ENCODE peak calls at places on chromosomes 3 and 15, in nine cellular contexts. One of them, this sample, is unnamed.

GRCh38 chr3:143226678-143227291 is 107.2 kb downstream of the CHST2 start:
- DNase-seq in ovary: no peak
- DNase-seq in sigmoid colon: no peak
- DNase-seq in HepG2: no peak
- DNase-seq in stomach: no peak
- DNase-seq in transverse colon: peak
- DNase-seq in upper lobe of left lung: no peak
- DNase-seq in GM12878: no peak
- DNase-seq in A549: no peak
- DNase-seq in this sample: no peak

GRCh38 chr15:24292837-24293236 is 382.7 kb upstream of the NPAP1 start:
- DNase-seq in stomach: no peak
- DNase-seq in transverse colon: no peak
- DNase-seq in HepG2: no peak
- DNase-seq in A549: no peak
- DNase-seq in upper lobe of left lung: no peak
- DNase-seq in sigmoid colon: no peak
- DNase-seq in GM12878: no peak
- DNase-seq in ovary: no peak
- DNase-seq in this sample: no peak

GRCh38 chr3:183967693-183968092 is 50.0 kb downstream of the ABCC5 start:
- DNase-seq in stomach: no peak
- DNase-seq in sigmoid colon: no peak
- DNase-seq in HepG2: no peak
- DNase-seq in transverse colon: no peak
- DNase-seq in upper lobe of left lung: no peak
- DNase-seq in A549: no peak
- DNase-seq in GM12878: no peak
- DNase-seq in ovary: no peak
- DNase-seq in this sample: no peak

GRCh38 chr15:40266828-40267304 is 16.0 kb downstream of the ANKRD63 start:
- DNase-seq in stomach: peak
- DNase-seq in sigmoid colon: peak
- DNase-seq in A549: peak
- DNase-seq in HepG2: peak
- DNase-seq in GM12878: no peak
- DNase-seq in upper lobe of left lung: peak
- DNase-seq in transverse colon: peak
- DNase-seq in ovary: peak
- DNase-seq in this sample: no peak

GRCh38 chr15:37824717-37825382 is 109.6 kb upstream of the TMCO5A start:
- DNase-seq in GM12878: no peak
- DNase-seq in ovary: no peak
- DNase-seq in sigmoid colon: no peak
- DNase-seq in HepG2: peak
- DNase-seq in A549: peak
- DNase-seq in transverse colon: no peak
- DNase-seq in upper lobe of left lung: no peak
- DNase-seq in stomach: no peak
- DNase-seq in this sample: no peak

GRCh38 chr3:149010966-149011365 is 19.6 kb downstream of the GYG1 start:
- DNase-seq in upper lobe of left lung: no peak
- DNase-seq in HepG2: no peak
- DNase-seq in A549: no peak
- DNase-seq in GM12878: no peak
- DNase-seq in stomach: no peak
- DNase-seq in sigmoid colon: no peak
- DNase-seq in transverse colon: no peak
- DNase-seq in ovary: no peak
- DNase-seq in this sample: no peak

GRCh38 chr3:52406231-52406661 is 38.7 kb downstream of the SEMA3G start:
- DNase-seq in upper lobe of left lung: no peak
- DNase-seq in transverse colon: peak
- DNase-seq in ovary: no peak
- DNase-seq in sigmoid colon: peak
- DNase-seq in stomach: peak
- DNase-seq in HepG2: no peak
- DNase-seq in GM12878: no peak
- DNase-seq in A549: no peak
- DNase-seq in this sample: peak

GRCh38 chr3:20141306-20141705 is 44.7 kb downstream of the SGO1 start:
- DNase-seq in ovary: no peak
- DNase-seq in upper lobe of left lung: no peak
- DNase-seq in A549: no peak
- DNase-seq in sigmoid colon: no peak
- DNase-seq in HepG2: no peak
- DNase-seq in GM12878: no peak
- DNase-seq in transverse colon: no peak
- DNase-seq in stomach: no peak
- DNase-seq in this sample: no peak

GRCh38 chr15:92907880-92908279 is 7.8 kb downstream of the CHD2 start:
- DNase-seq in transverse colon: no peak
- DNase-seq in A549: peak
- DNase-seq in GM12878: no peak
- DNase-seq in stomach: no peak
- DNase-seq in HepG2: no peak
- DNase-seq in sigmoid colon: peak
- DNase-seq in upper lobe of left lung: no peak
- DNase-seq in ovary: no peak
- DNase-seq in this sample: no peak

GRCh38 chr15:101028772-101029438 is 109.7 kb downstream of the LRRK1 start:
- DNase-seq in transverse colon: peak
- DNase-seq in stomach: peak
- DNase-seq in A549: no peak
- DNase-seq in HepG2: no peak
- DNase-seq in ovary: no peak
- DNase-seq in upper lobe of left lung: no peak
- DNase-seq in sigmoid colon: peak
- DNase-seq in GM12878: no peak
- DNase-seq in this sample: peak

GRCh38 chr3:53083949-53084309 is 38.1 kb upstream of the SFMBT1 start:
- DNase-seq in HepG2: no peak
- DNase-seq in sigmoid colon: no peak
- DNase-seq in A549: no peak
- DNase-seq in transverse colon: no peak
- DNase-seq in ovary: peak
- DNase-seq in upper lobe of left lung: no peak
- DNase-seq in stomach: no peak
- DNase-seq in GM12878: no peak
- DNase-seq in this sample: peak

GRCh38 chr3:15007681-15008141 is 57.4 kb downstream of the MRPS25 start:
- DNase-seq in A549: no peak
- DNase-seq in ovary: no peak
- DNase-seq in stomach: no peak
- DNase-seq in upper lobe of left lung: no peak
- DNase-seq in HepG2: no peak
- DNase-seq in GM12878: no peak
- DNase-seq in transverse colon: no peak
- DNase-seq in sigmoid colon: no peak
- DNase-seq in this sample: no peak

GRCh38 chr15:23039917-23040281 is 530 bp upstream of the TUBGCP5 start:
- DNase-seq in ovary: no peak
- DNase-seq in stomach: no peak
- DNase-seq in sigmoid colon: no peak
- DNase-seq in GM12878: no peak
- DNase-seq in HepG2: no peak
- DNase-seq in upper lobe of left lung: no peak
- DNase-seq in transverse colon: no peak
- DNase-seq in A549: no peak
- DNase-seq in this sample: no peak

GRCh38 chr3:66253790-66254620 is 33.2 kb downstream of the SLC25A26 start:
- DNase-seq in HepG2: peak
- DNase-seq in transverse colon: no peak
- DNase-seq in stomach: no peak
- DNase-seq in A549: peak
- DNase-seq in upper lobe of left lung: no peak
- DNase-seq in sigmoid colon: no peak
- DNase-seq in GM12878: no peak
- DNase-seq in ovary: no peak
- DNase-seq in this sample: no peak

GRCh38 chr15:80870893-80871292 is 91.7 kb downstream of the CEMIP start:
- DNase-seq in upper lobe of left lung: no peak
- DNase-seq in sigmoid colon: no peak
- DNase-seq in A549: no peak
- DNase-seq in transverse colon: no peak
- DNase-seq in ovary: no peak
- DNase-seq in GM12878: no peak
- DNase-seq in stomach: no peak
- DNase-seq in HepG2: no peak
- DNase-seq in this sample: no peak

GRCh38 chr15:80870366-80870765 is 91.2 kb downstream of the CEMIP start:
- DNase-seq in upper lobe of left lung: no peak
- DNase-seq in sigmoid colon: no peak
- DNase-seq in transverse colon: no peak
- DNase-seq in GM12878: no peak
- DNase-seq in ovary: no peak
- DNase-seq in HepG2: no peak
- DNase-seq in A549: no peak
- DNase-seq in stomach: no peak
- DNase-seq in this sample: no peak

GRCh38 chr15:80873568-80873967 is 94.4 kb downstream of the CEMIP start:
- DNase-seq in upper lobe of left lung: no peak
- DNase-seq in HepG2: no peak
- DNase-seq in ovary: no peak
- DNase-seq in GM12878: no peak
- DNase-seq in sigmoid colon: no peak
- DNase-seq in A549: no peak
- DNase-seq in transverse colon: no peak
- DNase-seq in stomach: no peak
- DNase-seq in this sample: no peak

GRCh38 chr15:80875568-80875967 is 96.4 kb downstream of the CEMIP start:
- DNase-seq in HepG2: no peak
- DNase-seq in A549: no peak
- DNase-seq in sigmoid colon: no peak
- DNase-seq in upper lobe of left lung: no peak
- DNase-seq in stomach: no peak
- DNase-seq in GM12878: no peak
- DNase-seq in transverse colon: no peak
- DNase-seq in ovary: no peak
- DNase-seq in this sample: no peak

DNA sequence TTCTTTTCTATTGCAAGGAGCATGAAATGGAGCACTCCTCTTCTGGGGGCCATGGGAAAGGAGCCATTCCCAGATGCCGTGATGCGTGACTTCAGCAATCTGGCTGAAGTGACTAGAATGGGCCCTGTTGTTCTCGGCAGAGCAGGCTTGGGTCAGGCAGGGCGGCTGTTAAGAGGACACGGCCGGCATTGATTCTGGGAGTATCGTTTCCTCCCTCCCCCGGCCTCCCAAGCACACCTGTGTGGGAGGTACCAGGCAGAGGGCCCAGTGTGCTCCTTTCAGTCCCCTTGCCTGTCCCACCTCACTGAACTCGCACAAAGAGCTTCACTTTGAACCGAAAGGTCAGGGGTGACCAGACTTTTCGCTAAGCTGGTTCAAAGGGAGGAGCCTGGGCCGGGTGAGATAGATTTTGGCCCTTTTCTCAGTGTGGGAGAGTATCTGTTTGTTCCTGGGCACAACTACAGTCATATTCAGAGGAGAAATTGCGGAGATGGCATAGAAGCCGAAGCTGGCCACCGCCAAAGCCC is 92.7 kb downstream of the CEMIP start:
- DNase-seq in HepG2: no peak
- DNase-seq in A549: no peak
- DNase-seq in upper lobe of left lung: no peak
- DNase-seq in stomach: no peak
- DNase-seq in transverse colon: no peak
- DNase-seq in sigmoid colon: no peak
- DNase-seq in ovary: no peak
- DNase-seq in GM12878: no peak
- DNase-seq in this sample: no peak
- TF ChIP-seq EP300 in HepG2: no peak
- TF ChIP-seq EP300 in A549: no peak
- TF ChIP-seq EP300 in upper lobe of left lung: no peak
- TF ChIP-seq EP300 in stomach: no peak
- TF ChIP-seq EP300 in transverse colon: no peak
- TF ChIP-seq EP300 in sigmoid colon: no peak
- TF ChIP-seq EP300 in ovary: no peak
- TF ChIP-seq EP300 in GM12878: no peak
- TF ChIP-seq EP300 in this sample: no peak

GRCh38 chr15:79635149-79635771 is 203.1 kb downstream of the MINAR1 start:
- DNase-seq in stomach: no peak
- DNase-seq in HepG2: peak
- DNase-seq in upper lobe of left lung: no peak
- DNase-seq in ovary: no peak
- DNase-seq in sigmoid colon: no peak
- DNase-seq in transverse colon: no peak
- DNase-seq in A549: peak
- DNase-seq in GM12878: no peak
- DNase-seq in this sample: no peak
- TF ChIP-seq POLR2A in stomach: no peak
- TF ChIP-seq POLR2A in HepG2: peak
- TF ChIP-seq POLR2A in upper lobe of left lung: no peak
- TF ChIP-seq POLR2A in ovary: no peak
- TF ChIP-seq POLR2A in sigmoid colon: no peak
- TF ChIP-seq POLR2A in transverse colon: no peak
- TF ChIP-seq POLR2A in A549: no peak
- TF ChIP-seq POLR2A in GM12878: no peak
- TF ChIP-seq POLR2A in this sample: no peak

DNA sequence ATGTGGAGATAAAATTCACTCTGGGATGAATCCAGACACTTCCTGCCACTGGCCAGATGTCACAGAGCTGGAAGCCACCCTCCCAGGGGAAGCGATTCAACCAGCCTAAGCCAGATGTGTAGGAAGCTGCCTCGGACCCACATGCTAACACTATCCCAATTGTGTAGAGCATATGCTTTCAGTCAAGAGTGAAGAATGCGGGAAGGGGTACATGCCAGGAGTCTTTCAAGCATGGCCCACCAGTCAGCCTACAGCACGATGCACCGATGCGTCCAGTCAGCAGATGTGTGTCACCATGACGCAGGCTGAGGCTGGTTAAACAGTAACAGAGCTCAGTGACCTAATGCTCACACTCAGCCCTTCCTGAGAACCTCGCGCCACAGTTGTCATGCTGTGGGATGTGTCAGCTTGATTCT is 38.8 kb upstream of the BNC1 start:
- DNase-seq in upper lobe of left lung: no peak
- DNase-seq in sigmoid colon: no peak
- DNase-seq in stomach: no peak
- DNase-seq in transverse colon: no peak
- DNase-seq in HepG2: no peak
- DNase-seq in GM12878: no peak
- DNase-seq in ovary: no peak
- DNase-seq in A549: peak
- DNase-seq in this sample: no peak
- TF ChIP-seq EP300 in upper lobe of left lung: no peak
- TF ChIP-seq EP300 in sigmoid colon: no peak
- TF ChIP-seq EP300 in stomach: no peak
- TF ChIP-seq EP300 in transverse colon: no peak
- TF ChIP-seq EP300 in HepG2: no peak
- TF ChIP-seq EP300 in GM12878: no peak
- TF ChIP-seq EP300 in ovary: no peak
- TF ChIP-seq EP300 in A549: no peak
- TF ChIP-seq EP300 in this sample: no peak

DNA sequence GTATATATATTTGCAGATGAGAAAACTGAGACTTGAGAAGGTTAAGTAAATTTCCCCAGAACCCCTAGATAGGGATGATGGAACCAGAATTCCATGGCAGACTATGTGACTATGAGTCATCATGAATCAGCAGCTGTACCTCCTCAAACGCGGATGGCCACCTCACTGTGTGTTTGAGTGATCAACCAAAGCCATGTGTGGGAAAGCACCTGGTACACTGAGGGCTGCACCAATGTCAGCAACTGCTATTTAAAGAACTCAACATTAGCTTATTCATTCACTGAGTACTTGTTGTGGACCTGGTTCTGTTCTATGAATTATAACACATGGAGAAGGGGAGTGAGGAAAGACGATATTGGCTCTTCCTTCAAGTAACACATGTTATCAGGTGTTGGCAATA is 377.0 kb downstream of the GAP43 start:
- DNase-seq in ovary: no peak
- DNase-seq in sigmoid colon: peak
- DNase-seq in transverse colon: no peak
- DNase-seq in HepG2: peak
- DNase-seq in A549: peak
- DNase-seq in GM12878: peak
- DNase-seq in upper lobe of left lung: no peak
- DNase-seq in stomach: no peak
- DNase-seq in this sample: no peak
- TF ChIP-seq POLR2A in ovary: no peak
- TF ChIP-seq POLR2A in sigmoid colon: no peak
- TF ChIP-seq POLR2A in transverse colon: no peak
- TF ChIP-seq POLR2A in HepG2: no peak
- TF ChIP-seq POLR2A in A549: no peak
- TF ChIP-seq POLR2A in GM12878: no peak
- TF ChIP-seq POLR2A in upper lobe of left lung: no peak
- TF ChIP-seq POLR2A in stomach: no peak
- TF ChIP-seq POLR2A in this sample: no peak